ENCODE peak calls at places on chromosomes 6 and 20, in eight cellular contexts. E is psoas muscle; L is stimulated activated CD4-positive, alpha-beta T cell treated with anti-CD3 and anti-CD28 coated beads, Interleukin-2, amount 100 ng/mL, for 48 hours; K is CD4-positive, CD25-positive, alpha-beta regulatory T cell; X is testis; R is effector CD4-positive, alpha-beta T cell; A is AML-193; H is neural crest cell. W is an unnamed sample.

GRCh38 chr6:125220712-125221111 is 67.1 kb downstream of the TPD52L1 start:
- DNase-seq in K (no peak), L (no peak), R (no peak), A (no peak), E (peak), H (peak), X (peak), W (no peak)

GRCh38 chr20:62505337-62506045 is 29.7 kb upstream of the GATA5 start:
- DNase-seq in A (no peak), X (no peak), E (peak), H (no peak), R (no peak), K (no peak), L (no peak), W (no peak)

GRCh38 chr20:63711085-63711645 is 3.3 kb downstream of the ZGPAT start:
- DNase-seq in X (peak), A (no peak), R (no peak), L (no peak), K (no peak), E (no peak), H (no peak), W (no peak)

GRCh38 chr20:46342451-46343357 is 34.4 kb upstream of the CDH22 start:
- DNase-seq in K (no peak), E (no peak), A (no peak), X (no peak), H (no peak), R (no peak), L (no peak), W (no peak)

GRCh38 chr20:6492396-6493055 is 275.0 kb upstream of the BMP2 start:
- DNase-seq in E (no peak), A (no peak), X (no peak), K (no peak), L (no peak), H (peak), R (no peak), W (peak)

GRCh38 chr6:33672808-33673207 is 38.7 kb downstream of the UQCC2 start:
- DNase-seq in A (no peak), H (peak), L (no peak), R (no peak), E (peak), X (peak), K (no peak), W (peak)

GRCh38 chr20:47675190-47676142 is 109.8 kb downstream of the SULF2 start:
- DNase-seq in H (no peak), K (no peak), X (no peak), L (no peak), R (no peak), A (no peak), E (no peak), W (no peak)

GRCh38 chr6:99132026-99132425 is 184.3 kb upstream of the FBXL4 start:
- DNase-seq in A (no peak), K (no peak), L (no peak), R (no peak), H (no peak), E (no peak), X (no peak), W (no peak)

GRCh38 chr6:4599924-4600323 is 176.3 kb upstream of the CDYL start:
- DNase-seq in H (no peak), R (no peak), A (no peak), K (no peak), X (no peak), L (no peak), E (no peak), W (no peak)

GRCh38 chr20:10218536-10219451 is at the start of gene SNAP25:
- DNase-seq in R (peak), H (peak), L (peak), A (no peak), X (peak), E (no peak), K (peak), W (no peak)

GRCh38 chr6:144675231-144675861 is 390.2 kb downstream of the UTRN start:
- DNase-seq in K (peak), H (no peak), E (no peak), A (no peak), X (no peak), R (no peak), L (peak), W (no peak)

GRCh38 chr20:35972445-35972844 is 4.1 kb downstream of the CNBD2 start:
- DNase-seq in L (no peak), H (no peak), X (no peak), K (no peak), R (no peak), A (no peak), E (no peak), W (no peak)

GRCh38 chr6:70108230-70108629 is 194.7 kb downstream of the COL9A1 start:
- DNase-seq in R (no peak), A (peak), E (no peak), X (no peak), L (peak), K (peak), H (peak), W (peak)

GRCh38 chr6:167722634-167723309 is 103.9 kb upstream of the AFDN start:
- DNase-seq in L (no peak), X (no peak), E (no peak), R (no peak), A (no peak), H (no peak), K (no peak), W (no peak)

GRCh38 chr20:39291301-39291700 is 329.2 kb downstream of the DHX35 start:
- DNase-seq in H (no peak), K (no peak), A (no peak), E (no peak), R (no peak), X (no peak), L (no peak), W (no peak)

GRCh38 chr6:144602523-144603180 is 317.5 kb downstream of the UTRN start:
- DNase-seq in H (no peak), K (peak), A (no peak), X (no peak), E (no peak), R (no peak), L (no peak), W (no peak)

GRCh38 chr6:169620171-169621125 is 81.4 kb downstream of the WDR27 start:
- DNase-seq in K (no peak), A (no peak), L (no peak), R (no peak), X (no peak), H (no peak), E (no peak), W (no peak)

GRCh38 chr6:17130786-17131185 is 28.9 kb downstream of the STMND1 start:
- DNase-seq in X (no peak), A (no peak), K (no peak), R (no peak), H (no peak), L (no peak), E (no peak), W (no peak)

GRCh38 chr20:43508106-43508505 is 609 bp downstream of the L3MBTL1 start:
- DNase-seq in H (no peak), K (no peak), X (no peak), L (no peak), A (no peak), R (no peak), E (no peak), W (no peak)

GRCh38 chr20:32285621-32286334 is 8.3 kb downstream of the KIF3B start:
- DNase-seq in E (no peak), K (peak), H (no peak), R (peak), A (no peak), L (peak), X (no peak), W (peak)

GRCh38 chr6:11632795-11633511 is 95.4 kb downstream of the TMEM170B start:
- DNase-seq in K (no peak), L (no peak), X (no peak), R (no peak), H (no peak), A (no peak), E (no peak), W (no peak)

GRCh38 chr20:33250666-33251065 is 14.9 kb downstream of the BPIFA1 start:
- DNase-seq in H (no peak), X (no peak), K (no peak), E (no peak), A (no peak), L (no peak), R (no peak), W (peak)

GRCh38 chr20:59121714-59122376 is 41.8 kb upstream of the ZNF831 start:
- DNase-seq in R (no peak), H (no peak), E (no peak), K (no peak), L (no peak), X (no peak), A (no peak), W (no peak)

GRCh38 chr6:8279094-8279805 is 156.1 kb downstream of the SLC35B3 start:
- DNase-seq in A (no peak), X (no peak), H (no peak), K (no peak), L (no peak), E (no peak), R (no peak), W (no peak)

GRCh38 chr6:154414021-154414813 is 57.6 kb upstream of the IPCEF1 start:
- DNase-seq in R (no peak), H (no peak), E (no peak), A (peak), X (no peak), K (no peak), L (no peak), W (peak)

GRCh38 chr6:169171951-169172350 is 81.7 kb downstream of the THBS2 start:
- DNase-seq in H (no peak), E (no peak), X (no peak), L (no peak), K (no peak), R (no peak), A (no peak), W (no peak)

GRCh38 chr6:24910850-24911712 is 24.7 kb downstream of the RIPOR2 start:
- DNase-seq in E (peak), R (peak), H (peak), K (no peak), X (peak), A (no peak), L (peak), W (peak)

GRCh38 chr6:73290435-73290834 is 27.4 kb upstream of the KHDC1 start:
- DNase-seq in E (no peak), K (no peak), R (no peak), X (no peak), L (no peak), A (no peak), H (no peak), W (no peak)